ENCODE peak calls at places on chromosome 6, in six cellular contexts. One of them, this sample, is unnamed.

GRCh38 chr6:78577585-78577984 is 289.8 kb upstream of the IRAK1BP1 start:
- DNase-seq in fibroblast of lung: no peak
- DNase-seq in AG10803: no peak
- DNase-seq in pancreas: no peak
- DNase-seq in Right ventricle myocardium inferior: no peak
- DNase-seq in NCI-H1436: no peak
- DNase-seq in this sample: no peak

GRCh38 chr6:6661684-6662083 is 73.2 kb downstream of the LY86 start:
- DNase-seq in fibroblast of lung: no peak
- DNase-seq in pancreas: peak; percentile 61
- DNase-seq in AG10803: peak; percentile 54
- DNase-seq in NCI-H1436: peak; percentile 87
- DNase-seq in Right ventricle myocardium inferior: no peak
- DNase-seq in this sample: peak; percentile 45

GRCh38 chr6:2579241-2579761 is 171.4 kb downstream of the MYLK4 start:
- DNase-seq in pancreas: no peak
- DNase-seq in fibroblast of lung: peak; percentile 29
- DNase-seq in NCI-H1436: no peak
- DNase-seq in AG10803: no peak
- DNase-seq in Right ventricle myocardium inferior: no peak
- DNase-seq in this sample: peak; percentile 15

GRCh38 chr6:18115356-18115755 is 7.1 kb downstream of the NHLRC1 start:
- DNase-seq in pancreas: no peak
- DNase-seq in Right ventricle myocardium inferior: no peak
- DNase-seq in NCI-H1436: no peak
- DNase-seq in AG10803: no peak
- DNase-seq in fibroblast of lung: peak; percentile 38
- DNase-seq in this sample: no peak

GRCh38 chr6:142359271-142359960 is 57.6 kb downstream of the ADGRG6 start:
- DNase-seq in pancreas: no peak
- DNase-seq in AG10803: no peak
- DNase-seq in fibroblast of lung: no peak
- DNase-seq in Right ventricle myocardium inferior: no peak
- DNase-seq in NCI-H1436: no peak
- DNase-seq in this sample: peak; percentile 39

GRCh38 chr6:56244528-56245253 is 2.7 kb downstream of the COL21A1 start:
- DNase-seq in Right ventricle myocardium inferior: no peak
- DNase-seq in pancreas: no peak
- DNase-seq in AG10803: no peak
- DNase-seq in NCI-H1436: no peak
- DNase-seq in fibroblast of lung: no peak
- DNase-seq in this sample: no peak

GRCh38 chr6:53192590-53193232 is 44.1 kb upstream of the GCM1 start:
- DNase-seq in fibroblast of lung: peak; percentile 23
- DNase-seq in NCI-H1436: no peak
- DNase-seq in pancreas: no peak
- DNase-seq in Right ventricle myocardium inferior: no peak
- DNase-seq in AG10803: no peak
- DNase-seq in this sample: no peak

GRCh38 chr6:78639505-78640110 is 227.7 kb upstream of the IRAK1BP1 start:
- DNase-seq in fibroblast of lung: no peak
- DNase-seq in Right ventricle myocardium inferior: no peak
- DNase-seq in NCI-H1436: no peak
- DNase-seq in pancreas: no peak
- DNase-seq in AG10803: no peak
- DNase-seq in this sample: no peak

GRCh38 chr6:146876271-146877151 is 277.7 kb downstream of the ADGB start:
- DNase-seq in AG10803: no peak
- DNase-seq in fibroblast of lung: peak; percentile 19
- DNase-seq in pancreas: no peak
- DNase-seq in Right ventricle myocardium inferior: no peak
- DNase-seq in NCI-H1436: no peak
- DNase-seq in this sample: peak; percentile 24

GRCh38 chr6:117451607-117452164 is 25.9 kb upstream of the ROS1 start:
- DNase-seq in pancreas: no peak
- DNase-seq in NCI-H1436: no peak
- DNase-seq in fibroblast of lung: no peak
- DNase-seq in Right ventricle myocardium inferior: no peak
- DNase-seq in AG10803: peak; percentile 41
- DNase-seq in this sample: peak; percentile 82

GRCh38 chr6:140915001-140915950 is 1217.4 kb upstream of the GJE1 start:
- DNase-seq in Right ventricle myocardium inferior: no peak
- DNase-seq in AG10803: peak; percentile 5
- DNase-seq in NCI-H1436: peak; percentile 70
- DNase-seq in pancreas: no peak
- DNase-seq in fibroblast of lung: no peak
- DNase-seq in this sample: no peak

GRCh38 chr6:159168536-159169192 is 536 bp upstream of the FNDC1 start:
- DNase-seq in fibroblast of lung: peak; percentile 54
- DNase-seq in AG10803: peak; percentile 54
- DNase-seq in Right ventricle myocardium inferior: peak; percentile 75
- DNase-seq in pancreas: no peak
- DNase-seq in NCI-H1436: no peak
- DNase-seq in this sample: peak; percentile 64

GRCh38 chr6:35468980-35469710 is 944 bp downstream of the RPL10A start:
- DNase-seq in pancreas: peak; percentile 41
- DNase-seq in NCI-H1436: no peak
- DNase-seq in Right ventricle myocardium inferior: no peak
- DNase-seq in AG10803: no peak
- DNase-seq in fibroblast of lung: no peak
- DNase-seq in this sample: no peak

GRCh38 chr6:170316071-170316470 is 9.5 kb downstream of the FAM120B start:
- DNase-seq in Right ventricle myocardium inferior: no peak
- DNase-seq in AG10803: no peak
- DNase-seq in fibroblast of lung: peak; percentile 36
- DNase-seq in pancreas: no peak
- DNase-seq in NCI-H1436: no peak
- DNase-seq in this sample: no peak

GRCh38 chr6:144898052-144898689 is 613.0 kb downstream of the UTRN start:
- DNase-seq in NCI-H1436: no peak
- DNase-seq in Right ventricle myocardium inferior: no peak
- DNase-seq in pancreas: no peak
- DNase-seq in fibroblast of lung: peak; percentile 82
- DNase-seq in AG10803: peak; percentile 68
- DNase-seq in this sample: peak; percentile 22

GRCh38 chr6:79602859-79603258 is 28.3 kb upstream of the SH3BGRL2 start:
- DNase-seq in pancreas: no peak
- DNase-seq in fibroblast of lung: peak; percentile 21
- DNase-seq in NCI-H1436: no peak
- DNase-seq in AG10803: no peak
- DNase-seq in Right ventricle myocardium inferior: no peak
- DNase-seq in this sample: no peak

GRCh38 chr6:142478117-142478516 is 176.3 kb downstream of the ADGRG6 start:
- DNase-seq in pancreas: no peak
- DNase-seq in Right ventricle myocardium inferior: no peak
- DNase-seq in AG10803: peak; percentile 45
- DNase-seq in fibroblast of lung: peak; percentile 44
- DNase-seq in NCI-H1436: no peak
- DNase-seq in this sample: peak; percentile 42

GRCh38 chr6:15205321-15205720 is 40.5 kb upstream of the JARID2 start:
- DNase-seq in pancreas: no peak
- DNase-seq in NCI-H1436: no peak
- DNase-seq in fibroblast of lung: no peak
- DNase-seq in AG10803: no peak
- DNase-seq in Right ventricle myocardium inferior: no peak
- DNase-seq in this sample: no peak

GRCh38 chr6:38588631-38589366 is 50.9 kb downstream of the BTBD9 start:
- DNase-seq in AG10803: peak; percentile 57
- DNase-seq in NCI-H1436: no peak
- DNase-seq in Right ventricle myocardium inferior: no peak
- DNase-seq in pancreas: no peak
- DNase-seq in fibroblast of lung: peak; percentile 63
- DNase-seq in this sample: peak; percentile 65

GRCh38 chr6:109477725-109478124 is 5.3 kb downstream of the ZBTB24 start:
- DNase-seq in Right ventricle myocardium inferior: no peak
- DNase-seq in fibroblast of lung: no peak
- DNase-seq in AG10803: no peak
- DNase-seq in NCI-H1436: no peak
- DNase-seq in pancreas: no peak
- DNase-seq in this sample: no peak

GRCh38 chr6:34967461-34967860 is 78.4 kb downstream of the ANKS1A start:
- DNase-seq in AG10803: peak; percentile 5
- DNase-seq in pancreas: no peak
- DNase-seq in fibroblast of lung: no peak
- DNase-seq in Right ventricle myocardium inferior: no peak
- DNase-seq in NCI-H1436: no peak
- DNase-seq in this sample: no peak

GRCh38 chr6:42561986-42562385 is 1.8 kb upstream of the UBR2 start:
- DNase-seq in NCI-H1436: no peak
- DNase-seq in Right ventricle myocardium inferior: no peak
- DNase-seq in fibroblast of lung: no peak
- DNase-seq in AG10803: no peak
- DNase-seq in pancreas: no peak
- DNase-seq in this sample: no peak

GRCh38 chr6:90284236-90284744 is 12.4 kb downstream of the BACH2 start:
- DNase-seq in AG10803: peak; percentile 80
- DNase-seq in fibroblast of lung: peak; percentile 98
- DNase-seq in pancreas: no peak
- DNase-seq in NCI-H1436: no peak
- DNase-seq in Right ventricle myocardium inferior: no peak
- DNase-seq in this sample: peak; percentile 92

GRCh38 chr6:85404497-85405174 is 45.2 kb upstream of the NT5E start:
- DNase-seq in pancreas: peak; percentile 57
- DNase-seq in fibroblast of lung: peak; percentile 96
- DNase-seq in AG10803: peak; percentile 93
- DNase-seq in Right ventricle myocardium inferior: no peak
- DNase-seq in NCI-H1436: no peak
- DNase-seq in this sample: peak; percentile 80